ENCODE peak calls at places on chromosomes 12 and 14, in eight cellular contexts. B, Q, O, W, Z, S, V and G are unnamed samples.

GRCh38 chr12:138171-138897 is 71.8 kb downstream of the IQSEC3 start:
- DNase-seq in B (no peak), Q (no peak), O (no peak), W (no peak), Z (no peak), S (no peak), V (no peak), G (no peak)

GRCh38 chr12:3933819-3934192 is 60.6 kb upstream of the PARP11 start:
- DNase-seq in B (no peak), Q (no peak), O (no peak), W (no peak), Z (no peak), S (no peak), V (no peak), G (no peak)

GRCh38 chr12:53483225-53483978 is 15.9 kb downstream of the MAP3K12 start:
- DNase-seq in B (no peak), Q (no peak), O (no peak), W (no peak), Z (no peak), S (no peak), V (no peak), G (no peak)

GRCh38 chr14:24160850-24161804 is at the start of gene IRF9:
- DNase-seq in B (peak), Q (peak), O (peak), W (peak), Z (peak), S (peak), V (peak), G (peak)

GRCh38 chr12:91630906-91631305 is 448.3 kb upstream of the DCN start:
- DNase-seq in B (no peak), Q (no peak), O (peak), W (no peak), Z (no peak), S (no peak), V (no peak), G (no peak)

GRCh38 chr14:103496776-103497175 is 25.9 kb downstream of the CKB start:
- DNase-seq in B (no peak), Q (no peak), O (no peak), W (peak), Z (no peak), S (no peak), V (no peak), G (no peak)

GRCh38 chr14:34063470-34064164 is 112.7 kb upstream of the EGLN3 start:
- DNase-seq in B (peak), Q (peak), O (no peak), W (no peak), Z (no peak), S (no peak), V (peak), G (no peak)

GRCh38 chr12:57342207-57342691 is 88.6 kb downstream of the R3HDM2 start:
- DNase-seq in B (no peak), Q (peak), O (no peak), W (no peak), Z (no peak), S (no peak), V (no peak), G (no peak)

GRCh38 chr14:66476964-66477363 is 9.2 kb upstream of the CCDC196 start:
- DNase-seq in B (no peak), Q (peak), O (no peak), W (no peak), Z (no peak), S (no peak), V (no peak), G (no peak)

GRCh38 chr12:85405781-85406522 is 125.9 kb downstream of the ALX1 start:
- DNase-seq in B (no peak), Q (no peak), O (no peak), W (no peak), Z (no peak), S (no peak), V (no peak), G (no peak)

GRCh38 chr14:86541969-86542368 is 1012.0 kb downstream of the FLRT2 start:
- DNase-seq in B (no peak), Q (no peak), O (no peak), W (no peak), Z (no peak), S (no peak), V (no peak), G (no peak)

GRCh38 chr12:59734371-59734770 is 138.5 kb downstream of the SLC16A7 start:
- DNase-seq in B (no peak), Q (no peak), O (no peak), W (no peak), Z (no peak), S (no peak), V (no peak), G (no peak)

GRCh38 chr14:67815573-67816235 is 686 bp downstream of the ZFYVE26 start:
- DNase-seq in B (no peak), Q (no peak), O (no peak), W (no peak), Z (no peak), S (no peak), V (no peak), G (no peak)

GRCh38 chr14:64878775-64879634 is 702 bp downstream of the SPTB start:
- DNase-seq in B (no peak), Q (peak), O (no peak), W (no peak), Z (no peak), S (no peak), V (no peak), G (no peak)
- TF ChIP-seq POLR2A in B (no peak), Q (no peak), O (no peak), W (no peak), Z (no peak), S (no peak), V (no peak), G (no peak)

DNA sequence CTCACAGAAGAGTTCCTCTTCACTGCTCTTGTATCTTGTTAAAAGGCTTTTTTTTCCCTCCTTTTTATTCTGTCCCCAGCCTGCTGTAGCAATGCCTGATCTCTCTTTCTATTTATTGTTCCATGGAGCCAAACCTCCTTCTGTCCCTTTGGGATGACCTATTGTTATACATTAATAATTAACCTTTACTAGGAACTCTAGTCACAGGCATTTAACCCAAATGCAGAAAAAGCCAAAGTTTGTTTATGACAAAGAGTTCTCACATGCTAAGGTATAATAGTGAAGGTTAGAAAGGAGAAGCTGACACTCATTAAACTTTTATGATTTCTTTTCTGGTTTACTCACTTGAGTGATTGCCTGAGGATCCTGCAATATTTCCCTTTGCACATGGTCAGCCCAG is 535.8 kb downstream of the NRXN3 start:
- DNase-seq in B (no peak), Q (no peak), O (no peak), W (no peak), Z (no peak), S (no peak), V (no peak), G (no peak)
- TF ChIP-seq CTCF in B (no peak), Q (no peak), O (no peak), W (no peak), Z (no peak), S (no peak), V (no peak), G (no peak)

GRCh38 chr14:75127903-75128595 is 1.2 kb upstream of the NEK9 start:
- DNase-seq in B (no peak), Q (no peak), O (no peak), W (no peak), Z (no peak), S (no peak), V (peak), G (no peak)

GRCh38 chr14:75128596-75128990 is 1.7 kb upstream of the NEK9 start:
- DNase-seq in B (no peak), Q (no peak), O (no peak), W (no peak), Z (no peak), S (no peak), V (no peak), G (no peak)

GRCh38 chr14:75125617-75126016 is 1.2 kb downstream of the NEK9 start:
- DNase-seq in B (no peak), Q (peak), O (no peak), W (no peak), Z (no peak), S (no peak), V (no peak), G (no peak)

GRCh38 chr14:75126121-75126544 is 715 bp downstream of the NEK9 start:
- DNase-seq in B (no peak), Q (no peak), O (no peak), W (no peak), Z (no peak), S (no peak), V (no peak), G (no peak)

GRCh38 chr14:75126679-75127473 is at the start of gene NEK9:
- DNase-seq in B (peak), Q (peak), O (peak), W (peak), Z (peak), S (peak), V (peak), G (peak)
- TF ChIP-seq POLR2A in B (peak), Q (peak), O (peak), W (peak), Z (peak), S (peak), V (peak), G (no peak)

GRCh38 chr12:51246254-51246853 is 7.7 kb downstream of the DAZAP2 start:
- DNase-seq in B (no peak), Q (no peak), O (no peak), W (no peak), Z (no peak), S (no peak), V (no peak), G (no peak)
- TF ChIP-seq CTCF in B (no peak), Q (no peak), O (no peak), W (no peak), Z (no peak), S (no peak), V (peak), G (no peak)

GRCh38 chr12:56258820-56259183 is 618 bp upstream of the ANKRD52 start:
- DNase-seq in B (no peak), Q (no peak), O (no peak), W (no peak), Z (no peak), S (no peak), V (no peak), G (no peak)
- TF ChIP-seq POLR2A in B (no peak), Q (no peak), O (no peak), W (no peak), Z (no peak), S (no peak), V (no peak), G (no peak)

GRCh38 chr14:72736348-72736747 is 157.6 kb downstream of the DPF3 start:
- DNase-seq in B (no peak), Q (peak), O (no peak), W (no peak), Z (no peak), S (no peak), V (peak), G (peak)
- TF ChIP-seq CTCF in B (peak), Q (no peak), O (no peak), W (no peak), Z (no peak), S (no peak), V (peak), G (no peak)

GRCh38 chr14:73713804-73714655 is at the start of gene PNMA1:
- DNase-seq in B (peak), Q (peak), O (peak), W (peak), Z (peak), S (peak), V (peak), G (peak)
- TF ChIP-seq POLR2A in B (peak), Q (peak), O (peak), W (peak), Z (peak), S (no peak), V (peak), G (peak)

GRCh38 chr12:75623631-75624118 is 112.3 kb upstream of the KRR1 start:
- DNase-seq in B (no peak), Q (peak), O (no peak), W (no peak), Z (no peak), S (no peak), V (peak), G (no peak)
- TF ChIP-seq CTCF in B (no peak), Q (peak), O (no peak), W (no peak), Z (no peak), S (no peak), V (peak), G (no peak)

GRCh38 chr12:106956048-106956935 is 585 bp downstream of the TMEM263 start:
- DNase-seq in B (peak), Q (peak), O (peak), W (peak), Z (peak), S (peak), V (peak), G (peak)
- TF ChIP-seq POLR2A in B (peak), Q (peak), O (no peak), W (peak), Z (peak), S (peak), V (peak), G (no peak)

DNA sequence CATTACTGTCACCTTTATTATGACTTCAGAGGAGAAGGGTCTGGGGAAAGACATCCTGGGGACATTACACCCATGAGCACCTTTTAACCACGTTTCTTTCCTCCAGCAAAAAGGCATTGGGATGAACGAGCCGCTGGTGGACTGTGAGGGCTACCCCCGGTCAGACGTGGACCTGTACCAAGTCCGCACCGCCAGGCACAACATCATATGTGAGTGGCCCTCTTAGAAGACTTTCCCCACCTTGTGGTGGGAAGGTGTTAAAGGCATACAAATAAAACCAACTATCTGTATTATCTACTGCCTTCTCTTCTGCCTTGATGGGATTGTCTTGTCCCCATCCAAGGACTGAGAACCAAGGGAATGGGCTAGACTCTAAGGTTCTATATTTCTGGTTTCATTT is 6.0 kb downstream of the PSMD9 start:
- DNase-seq in B (no peak), Q (peak), O (no peak), W (peak), Z (no peak), S (no peak), V (peak), G (no peak)
- TF ChIP-seq CTCF in B (no peak), Q (peak), O (no peak), W (peak), Z (no peak), S (no peak), V (peak), G (no peak)